ENCODE peak calls at places on chromosomes 16 and 17, in five cellular contexts. J is activated naive CD8-positive, alpha-beta T cell treated with anti-CD3 and anti-CD28 coated beads, Interleukin-2, amount 50 U/mL, for 16 hours; O is AG04450; P is RWPE1; N is GM18507. W is an unnamed sample.

GRCh38 chr16:18800674-18801196 is 614 bp downstream of the ARL6IP1 start:
- DNase-seq in J (no peak), N (no peak), P (peak), O (no peak), W (no peak)

GRCh38 chr17:75517277-75517865 is 1.0 kb downstream of the TSEN54 start:
- DNase-seq in P (no peak), J (no peak), N (no peak), O (no peak), W (no peak)

GRCh38 chr16:12900599-12901203 is 697 bp upstream of the SHISA9 start:
- DNase-seq in J (no peak), P (no peak), O (no peak), N (no peak), W (no peak)

GRCh38 chr16:73054732-73055481 is 7.0 kb upstream of the ZFHX3 start:
- DNase-seq in P (no peak), J (no peak), O (no peak), N (no peak), W (no peak)

GRCh38 chr16:88103581-88104188 is 152.5 kb downstream of the BANP start:
- DNase-seq in J (no peak), N (no peak), P (no peak), O (no peak), W (no peak)

GRCh38 chr16:23497543-23497868 is 12.8 kb downstream of the GGA2 start:
- DNase-seq in P (no peak), N (no peak), O (no peak), J (no peak), W (no peak)

GRCh38 chr16:85376292-85377095 is 236.6 kb upstream of the GSE1 start:
- DNase-seq in J (no peak), O (no peak), P (no peak), N (no peak), W (no peak)

GRCh38 chr16:49674990-49675389 is 180.9 kb downstream of the ZNF423 start:
- DNase-seq in J (no peak), N (no peak), P (no peak), O (no peak), W (no peak)

GRCh38 chr17:27384721-27385120 is 71.5 kb upstream of the KSR1 start:
- DNase-seq in N (no peak), J (no peak), O (no peak), P (no peak), W (no peak)

W was measured in retinal pigment epithelial cell.